ENCODE peak calls at places on chromosomes 7 and 10, in eight cellular contexts. W is CD4-positive, alpha-beta memory T cell; B is Peyer's patch; G is body of pancreas; A is CD4-positive, CD25-positive, alpha-beta regulatory T cell; O is right cardiac atrium; H is small intestine; L is K562. U is an unnamed sample.

GRCh38 chr10:70321233-70321632 is 37.4 kb upstream of the NPFFR1 start:
- DNase-seq in W (no peak), B (no peak), G (no peak), A (no peak), O (no peak), H (no peak), L (no peak), U (no peak)

GRCh38 chr7:54839538-54840213 is 80.7 kb upstream of the SEC61G start:
- DNase-seq in W (no peak), B (peak; percentile 58), G (peak; percentile 52), A (no peak), O (peak; percentile 93), H (peak; percentile 12), L (peak; percentile 11), U (no peak)

GRCh38 chr10:124091646-124092269 is 1.6 kb downstream of the CHST15 start:
- DNase-seq in W (peak; percentile 4), B (no peak), G (peak; percentile 22), A (no peak), O (peak; percentile 76), H (no peak), L (no peak), U (no peak)

GRCh38 chr7:44225566-44226395 is 25.0 kb downstream of the YKT6 start:
- DNase-seq in W (no peak), B (no peak), G (no peak), A (no peak), O (no peak), H (no peak), L (no peak), U (no peak)

GRCh38 chr10:1495915-1496517 is 241.3 kb downstream of the ADARB2 start:
- DNase-seq in W (no peak), B (no peak), G (no peak), A (no peak), O (no peak), H (no peak), L (no peak), U (no peak)

GRCh38 chr7:97450516-97450915 is 281.4 kb upstream of the TAC1 start:
- DNase-seq in W (no peak), B (no peak), G (no peak), A (no peak), O (no peak), H (no peak), L (peak; percentile 52), U (no peak)

GRCh38 chr10:96271017-96271815 is at the start of gene BLNK:
- DNase-seq in W (no peak), B (peak; percentile 91), G (peak; percentile 85), A (no peak), O (peak; percentile 79), H (peak; percentile 86), L (no peak), U (no peak)

GRCh38 chr10:77180794-77181193 is 456.8 kb downstream of the KCNMA1 start:
- DNase-seq in W (no peak), B (no peak), G (no peak), A (no peak), O (no peak), H (no peak), L (no peak), U (no peak)

GRCh38 chr7:27100601-27101187 is 1.8 kb downstream of the HOXA2 start:
- DNase-seq in W (no peak), B (no peak), G (no peak), A (no peak), O (no peak), H (no peak), L (no peak), U (no peak)

GRCh38 chr7:94243312-94243711 is 151.4 kb upstream of the COL1A2 start:
- DNase-seq in W (no peak), B (no peak), G (no peak), A (no peak), O (no peak), H (no peak), L (no peak), U (no peak)

GRCh38 chr10:122078965-122079401 is 90.0 kb downstream of the TACC2 start:
- DNase-seq in W (no peak), B (no peak), G (no peak), A (no peak), O (peak; percentile 76), H (peak; percentile 14), L (no peak), U (no peak)

GRCh38 chr10:84715911-84716310 is 387.5 kb downstream of the CCSER2 start:
- DNase-seq in W (no peak), B (no peak), G (no peak), A (no peak), O (no peak), H (peak; percentile 9), L (peak; percentile 61), U (no peak)

GRCh38 chr7:2193120-2193519 is 39.6 kb downstream of the MAD1L1 start:
- DNase-seq in W (no peak), B (no peak), G (no peak), A (no peak), O (no peak), H (no peak), L (no peak), U (no peak)

GRCh38 chr7:44961844-44962482 is 16.9 kb downstream of the MYO1G start:
- DNase-seq in W (no peak), B (no peak), G (no peak), A (no peak), O (peak; percentile 69), H (no peak), L (no peak), U (no peak)

GRCh38 chr7:104956753-104957450 is 57.1 kb upstream of the KMT2E start:
- DNase-seq in W (peak; percentile 25), B (no peak), G (no peak), A (no peak), O (no peak), H (no peak), L (no peak), U (no peak)

GRCh38 chr10:76086571-76087260 is 655.3 kb downstream of the LRMDA start:
- DNase-seq in W (no peak), B (peak; percentile 75), G (peak; percentile 26), A (no peak), O (no peak), H (peak; percentile 84), L (peak; percentile 50), U (no peak)

GRCh38 chr7:480531-481218 is 39.0 kb downstream of the PDGFA start:
- DNase-seq in W (no peak), B (peak; percentile 41), G (no peak), A (no peak), O (peak; percentile 49), H (no peak), L (peak; percentile 76), U (no peak)

GRCh38 chr7:95322396-95322795 is 1.9 kb downstream of the PON1 start:
- DNase-seq in W (no peak), B (no peak), G (no peak), A (no peak), O (no peak), H (no peak), L (no peak), U (no peak)

GRCh38 chr10:7471720-7472367 is 61.0 kb upstream of the SFMBT2 start:
- DNase-seq in W (no peak), B (peak; percentile 86), G (no peak), A (no peak), O (no peak), H (peak; percentile 13), L (no peak), U (no peak)

GRCh38 chr7:80218723-80219122 is 84.1 kb downstream of the GNAI1 start:
- DNase-seq in W (no peak), B (no peak), G (no peak), A (no peak), O (no peak), H (peak; percentile 9), L (no peak), U (no peak)

GRCh38 chr10:44185315-44185666 is 199.6 kb downstream of the CXCL12 start:
- DNase-seq in W (no peak), B (no peak), G (no peak), A (no peak), O (no peak), H (no peak), L (no peak), U (no peak)

GRCh38 chr7:27689045-27689877 is 26.6 kb upstream of the HIBADH start:
- DNase-seq in W (peak; percentile 4), B (peak; percentile 69), G (peak; percentile 18), A (no peak), O (no peak), H (peak; percentile 49), L (peak; percentile 30), U (peak; percentile 7)

GRCh38 chr7:158950914-158951635 is 94.7 kb downstream of the DYNC2I1 start:
- DNase-seq in W (no peak), B (no peak), G (no peak), A (no peak), O (no peak), H (no peak), L (no peak), U (no peak)

DNA sequence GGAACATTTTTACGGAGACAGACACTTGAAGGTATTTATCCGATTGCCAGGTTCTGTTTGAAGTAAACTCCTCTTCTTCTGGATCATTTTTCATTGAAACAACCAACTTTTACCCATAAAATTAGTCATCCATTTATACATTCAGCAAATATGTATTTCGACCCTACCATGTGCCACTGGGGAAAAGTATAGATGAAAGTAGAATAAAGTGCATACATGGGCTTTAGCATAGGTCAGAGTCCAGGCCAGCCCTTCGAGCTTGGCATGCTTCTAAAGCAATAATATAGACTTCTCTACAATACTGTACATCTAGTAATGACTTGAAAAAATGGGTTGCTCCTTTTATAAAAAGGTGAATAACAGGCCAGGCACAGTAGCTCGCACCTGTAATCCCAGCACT is 10.1 kb downstream of the SLC25A16 start:
- DNase-seq in W (no peak), B (peak; percentile 18), G (no peak), A (no peak), O (no peak), H (no peak), L (no peak), U (no peak)
- H3K27ac ChIP-seq in W (no peak overlapping the region), B (no peak overlapping the region), G (no peak overlapping the region), A (no peak overlapping the region), O (no peak overlapping the region), H (no peak overlapping the region), L (no peak overlapping the region), U (no peak overlapping the region)

GRCh38 chr7:66050990-66051424 is 24.6 kb upstream of the ASL start:
- DNase-seq in W (no peak), B (no peak), G (peak; percentile 47), A (no peak), O (no peak), H (peak; percentile 12), L (no peak), U (no peak)
- H3K27ac ChIP-seq in W (no peak overlapping the region), B (no peak overlapping the region), G (peak overlapping the region; percentile 66), A (no peak overlapping the region), O (no peak overlapping the region), H (no peak overlapping the region), L (no peak overlapping the region), U (no peak overlapping the region)

GRCh38 chr7:151246161-151247015 is 2.1 kb downstream of the SMARCD3 start:
- DNase-seq in W (no peak), B (no peak), G (no peak), A (no peak), O (no peak), H (no peak), L (no peak), U (no peak)
- H3K27ac ChIP-seq in W (no peak overlapping the region), B (peak overlapping the region; percentile 42), G (no peak overlapping the region), A (no peak overlapping the region), O (peak overlapping the region; percentile 84), H (no peak overlapping the region), L (no peak overlapping the region), U (no peak overlapping the region)

DNA sequence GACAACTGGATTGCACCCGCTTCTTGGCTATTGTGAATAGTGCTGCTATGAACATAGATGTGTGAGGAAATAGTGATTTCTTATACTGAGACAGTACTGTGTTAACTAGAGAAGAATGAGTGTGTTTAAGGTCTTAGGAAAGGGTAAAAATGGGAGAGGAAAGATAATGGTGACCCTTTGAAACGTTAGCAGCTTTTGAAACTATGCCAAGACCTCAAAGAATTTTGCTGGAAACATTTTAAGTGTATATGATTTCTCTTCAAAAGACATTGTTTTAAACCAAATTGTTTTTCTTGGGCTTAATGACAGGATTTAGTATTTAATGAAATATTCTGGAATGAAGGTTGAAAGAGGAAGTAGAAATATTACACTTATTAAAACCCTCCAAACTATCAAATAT is 100.8 kb upstream of the ARHGAP21 start:
- DNase-seq in W (no peak), B (no peak), G (no peak), A (no peak), O (no peak), H (no peak), L (no peak), U (no peak)
- H3K27ac ChIP-seq in W (no peak overlapping the region), B (no peak overlapping the region), G (no peak overlapping the region), A (no peak overlapping the region), O (no peak overlapping the region), H (no peak overlapping the region), L (no peak overlapping the region), U (no peak overlapping the region)

U was measured in naive thymus-derived CD4-positive, alpha-beta T cell.